ENCODE peak calls at places on chromosomes 7 and 10, in nine cellular contexts. Q is mesothelial cell of epicardium; K is AG10803; I is endothelial cell; C is right atrium auricular region; M is body of pancreas; W is CD4-positive, alpha-beta T cell; T is right lobe of liver; D is HFFc6. P is an unnamed sample.
A peak's percentile ranks its signal among the peaks of the same experiment; 100 is the strongest.

GRCh38 chr10:100008142-100008522 is 1.6 kb downstream of the DNMBP start:
- DNase-seq in W (no peak), M (peak; percentile 12), K (peak; percentile 68), C (no peak), Q (no peak), D (no peak), T (no peak), I (no peak), P (no peak)

GRCh38 chr10:20822825-20823224 is 74.3 kb downstream of the NEBL start:
- DNase-seq in Q (no peak), C (no peak), M (no peak), K (no peak), D (no peak), I (no peak), T (no peak), W (no peak), P (no peak)

GRCh38 chr10:90199098-90199497 is 497.7 kb downstream of the KIF20B start:
- DNase-seq in D (no peak), T (no peak), K (no peak), W (no peak), I (no peak), M (no peak), C (no peak), Q (no peak), P (no peak)

GRCh38 chr10:26725837-26726727 is 28.6 kb downstream of the PDSS1 start:
- DNase-seq in Q (peak; percentile 66), M (peak; percentile 44), I (peak; percentile 42), T (peak; percentile 67), D (peak; percentile 49), K (peak; percentile 66), C (no peak), W (peak; percentile 38), P (peak; percentile 39)

GRCh38 chr7:73830872-73831655 is at the start of gene CLDN4:
- DNase-seq in M (peak; percentile 97), I (no peak), T (no peak), W (no peak), C (no peak), K (no peak), D (no peak), Q (no peak), P (no peak)

GRCh38 chr10:83612050-83612449 is 527.3 kb upstream of the GHITM start:
- DNase-seq in D (peak; percentile 65), T (no peak), I (no peak), M (no peak), Q (no peak), W (no peak), K (peak; percentile 7), C (no peak), P (no peak)

GRCh38 chr7:28582226-28582625 is 169.9 kb downstream of the CREB5 start:
- DNase-seq in Q (no peak), K (no peak), C (no peak), I (no peak), M (no peak), D (no peak), T (no peak), W (no peak), P (no peak)

GRCh38 chr10:130065251-130065650 is 45.4 kb downstream of the C10orf143 start:
- DNase-seq in I (no peak), M (no peak), C (no peak), Q (no peak), T (no peak), K (no peak), W (no peak), D (no peak), P (no peak)

GRCh38 chr10:111677747-111678146 is 505.8 kb downstream of the GPAM start:
- DNase-seq in C (no peak), T (no peak), D (no peak), I (no peak), K (peak; percentile 25), M (no peak), Q (no peak), W (no peak), P (no peak)

GRCh38 chr10:102723989-102724388 is 9.6 kb downstream of the SFXN2 start:
- DNase-seq in D (no peak), I (no peak), Q (no peak), T (no peak), W (no peak), K (no peak), M (no peak), C (no peak), P (no peak)

GRCh38 chr10:97590082-97590747 is 694 bp downstream of the C10orf62 start:
- DNase-seq in Q (no peak), M (no peak), W (no peak), C (no peak), K (no peak), T (no peak), D (no peak), I (no peak), P (peak; percentile 49)

GRCh38 chr7:120404042-120404441 is 131.1 kb downstream of the KCND2 start:
- DNase-seq in T (no peak), C (no peak), W (no peak), D (no peak), Q (no peak), I (no peak), K (no peak), M (no peak), P (no peak)

GRCh38 chr7:41885078-41885477 is 182.2 kb upstream of the INHBA start:
- DNase-seq in I (no peak), C (no peak), W (no peak), M (no peak), D (peak; percentile 39), T (no peak), Q (no peak), K (peak; percentile 53), P (no peak)

GRCh38 chr7:41887446-41887845 is 184.6 kb upstream of the INHBA start:
- DNase-seq in K (peak; percentile 11), I (no peak), W (no peak), M (no peak), Q (no peak), T (no peak), C (no peak), D (no peak), P (no peak)

GRCh38 chr7:41886257-41886905 is 183.5 kb upstream of the INHBA start:
- DNase-seq in W (no peak), Q (no peak), T (no peak), C (no peak), M (peak; percentile 56), I (no peak), D (peak; percentile 84), K (peak; percentile 97), P (peak; percentile 41)

GRCh38 chr7:41885748-41886147 is 182.9 kb upstream of the INHBA start:
- DNase-seq in Q (no peak), W (no peak), D (peak; percentile 11), T (no peak), M (no peak), K (peak; percentile 36), I (no peak), C (no peak), P (no peak)

DNA sequence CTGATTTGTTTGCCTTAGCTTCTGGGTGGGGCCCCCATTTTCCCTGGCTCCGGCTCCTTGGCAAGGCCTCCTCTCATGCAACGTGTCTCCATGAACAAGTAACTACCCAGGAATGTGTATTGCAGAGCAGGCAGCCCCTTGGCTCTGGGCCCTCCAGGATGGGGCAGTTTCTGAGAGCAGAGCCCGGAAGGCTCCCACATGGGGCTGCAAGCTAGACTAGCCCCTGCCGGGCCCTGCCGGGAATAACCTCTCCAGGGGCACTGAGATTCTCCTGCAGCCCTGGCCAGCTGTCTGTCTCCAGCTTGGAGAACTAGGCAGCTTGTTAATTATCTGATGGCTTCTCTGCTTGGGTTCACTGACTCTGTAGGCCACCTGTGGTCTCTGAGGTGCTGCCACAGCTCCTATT is 184.0 kb upstream of the INHBA start:
- DNase-seq in Q (no peak), W (no peak), I (no peak), D (peak; percentile 95), C (peak; percentile 82), K (peak; percentile 98), M (peak; percentile 40), T (peak; percentile 23), P (no peak)
- TF ChIP-seq CTCF in Q (no peak), W (no peak), I (no peak), D (peak; percentile 63), C (no peak), K (peak; percentile 66), M (no peak), T (no peak), P (no peak)

GRCh38 chr10:43203491-43204393 is 63.1 kb downstream of the RASGEF1A start:
- DNase-seq in Q (peak; percentile 42), D (no peak), I (peak; percentile 60), T (no peak), K (no peak), C (no peak), M (peak; percentile 46), W (peak; percentile 15), P (no peak)

GRCh38 chr10:43201545-43202131 is 63.4 kb downstream of the CSGALNACT2 start:
- DNase-seq in M (peak; percentile 2), W (no peak), D (no peak), T (no peak), Q (peak; percentile 35), I (peak; percentile 2), K (no peak), C (peak; percentile 48), P (no peak)

GRCh38 chr10:43200538-43201390 is 62.5 kb downstream of the CSGALNACT2 start:
- DNase-seq in K (no peak), M (peak; percentile 0), Q (peak; percentile 34), I (peak; percentile 2), C (no peak), D (no peak), W (no peak), T (no peak), P (no peak)

GRCh38 chr10:43202657-43203490 is 64.0 kb downstream of the RASGEF1A start:
- DNase-seq in D (no peak), M (peak; percentile 31), Q (peak; percentile 37), I (peak; percentile 50), C (peak; percentile 51), T (peak; percentile 48), K (no peak), W (peak; percentile 17), P (peak; percentile 68)

GRCh38 chr10:43202224-43202656 is 64.0 kb downstream of the CSGALNACT2 start:
- DNase-seq in I (peak; percentile 50), T (no peak), W (peak; percentile 51), C (peak; percentile 53), Q (peak; percentile 39), M (peak; percentile 26), D (no peak), K (peak; percentile 19), P (peak; percentile 77)
- TF ChIP-seq CTCF in I (peak; percentile 62), T (peak; percentile 51), W (peak; percentile 63), C (no peak), Q (peak; percentile 40), M (peak; percentile 44), D (peak; percentile 79), K (peak; percentile 66), P (peak; percentile 78)

DNA sequence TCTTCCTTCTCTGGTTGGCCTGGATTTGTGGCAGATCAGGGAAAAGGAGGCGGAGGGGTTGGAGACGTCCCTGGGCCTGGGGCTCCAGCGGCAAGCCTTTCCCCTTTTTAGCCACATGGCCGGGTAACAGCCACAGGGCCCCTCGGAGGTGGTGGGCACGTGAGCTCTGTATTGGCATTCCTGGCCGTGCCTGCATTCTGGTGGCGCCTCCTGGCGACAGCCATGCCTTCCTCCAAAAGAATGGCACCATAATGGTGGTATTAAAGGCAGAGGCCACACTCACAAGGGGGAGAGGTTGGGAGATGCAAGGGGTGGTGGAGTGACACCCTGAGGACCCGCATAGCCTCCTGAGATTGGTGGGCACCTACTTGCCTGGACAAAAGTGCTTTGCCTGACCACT is 3.0 kb upstream of the AQP1 start:
- DNase-seq in Q (no peak), M (no peak), C (no peak), W (no peak), I (peak; percentile 50), K (no peak), D (no peak), T (no peak), P (no peak)
- TF ChIP-seq CTCF in Q (no peak), M (no peak), C (no peak), W (no peak), I (peak; percentile 49), K (no peak), D (peak; percentile 70), T (no peak), P (no peak)

GRCh38 chr7:15889501-15889900 is 203.0 kb upstream of the MEOX2 start:
- DNase-seq in D (peak; percentile 28), Q (no peak), W (no peak), T (no peak), I (peak; percentile 46), K (peak; percentile 5), M (no peak), C (no peak), P (no peak)
- TF ChIP-seq CTCF in D (peak; percentile 69), Q (no peak), W (no peak), T (peak; percentile 49), I (peak; percentile 47), K (peak; percentile 27), M (no peak), C (no peak), P (no peak)

P was measured in activated CD8-positive, alpha-beta T cell treated with anti-CD3 and anti-CD28 coated beads for 36 hours.